ENCODE peak calls at places on chromosomes 13 and 19, in ten cellular contexts. One of them, this sample, is unnamed.
A peak's percentile ranks its signal among the peaks of the same experiment; 100 is the strongest.

GRCh38 chr19:47157455-47158321 is 27.1 kb downstream of the SAE1 start:
- DNase-seq in GM23338: peak; percentile 96
- DNase-seq in sigmoid colon: peak; percentile 74
- DNase-seq in prostate gland: peak; percentile 22
- DNase-seq in GM12892: no peak
- DNase-seq in stomach: peak; percentile 33
- DNase-seq in endothelial cell of umbilical vein: peak; percentile 90
- DNase-seq in suprapubic skin: peak; percentile 68
- DNase-seq in HCT116: no peak
- DNase-seq in SK-N-MC: no peak
- DNase-seq in this sample: peak; percentile 58

GRCh38 chr13:49936085-49936942 is at the start of gene SPRYD7:
- DNase-seq in GM23338: peak; percentile 98
- DNase-seq in sigmoid colon: peak; percentile 98
- DNase-seq in prostate gland: peak; percentile 97
- DNase-seq in GM12892: peak; percentile 74
- DNase-seq in stomach: peak; percentile 98
- DNase-seq in endothelial cell of umbilical vein: peak; percentile 99
- DNase-seq in suprapubic skin: peak; percentile 98
- DNase-seq in HCT116: peak; percentile 97
- DNase-seq in SK-N-MC: no peak
- DNase-seq in this sample: peak; percentile 96

GRCh38 chr19:48258350-48258749 is 2.6 kb upstream of the CARD8 start:
- DNase-seq in GM23338: no peak
- DNase-seq in sigmoid colon: no peak
- DNase-seq in prostate gland: no peak
- DNase-seq in GM12892: no peak
- DNase-seq in stomach: no peak
- DNase-seq in endothelial cell of umbilical vein: peak; percentile 80
- DNase-seq in suprapubic skin: no peak
- DNase-seq in HCT116: no peak
- DNase-seq in SK-N-MC: no peak
- DNase-seq in this sample: no peak

GRCh38 chr13:61770697-61771096 is 355.0 kb upstream of the PCDH20 start:
- DNase-seq in GM23338: peak; percentile 5
- DNase-seq in sigmoid colon: no peak
- DNase-seq in prostate gland: no peak
- DNase-seq in GM12892: no peak
- DNase-seq in stomach: no peak
- DNase-seq in endothelial cell of umbilical vein: no peak
- DNase-seq in suprapubic skin: no peak
- DNase-seq in HCT116: no peak
- DNase-seq in SK-N-MC: no peak
- DNase-seq in this sample: no peak

GRCh38 chr19:39802958-39803357 is 24.3 kb downstream of the LEUTX start:
- DNase-seq in GM23338: peak; percentile 61
- DNase-seq in sigmoid colon: no peak
- DNase-seq in prostate gland: no peak
- DNase-seq in GM12892: no peak
- DNase-seq in stomach: no peak
- DNase-seq in endothelial cell of umbilical vein: no peak
- DNase-seq in suprapubic skin: no peak
- DNase-seq in HCT116: no peak
- DNase-seq in SK-N-MC: no peak
- DNase-seq in this sample: no peak

GRCh38 chr13:103815619-103816018 is 749.4 kb upstream of the SLC10A2 start:
- DNase-seq in GM23338: no peak
- DNase-seq in sigmoid colon: no peak
- DNase-seq in prostate gland: no peak
- DNase-seq in GM12892: no peak
- DNase-seq in stomach: no peak
- DNase-seq in endothelial cell of umbilical vein: no peak
- DNase-seq in suprapubic skin: no peak
- DNase-seq in HCT116: no peak
- DNase-seq in SK-N-MC: no peak
- DNase-seq in this sample: no peak

GRCh38 chr13:109764474-109765292 is 21.7 kb downstream of the IRS2 start:
- DNase-seq in GM23338: peak; percentile 12
- DNase-seq in sigmoid colon: no peak
- DNase-seq in prostate gland: no peak
- DNase-seq in GM12892: no peak
- DNase-seq in stomach: no peak
- DNase-seq in endothelial cell of umbilical vein: no peak
- DNase-seq in suprapubic skin: no peak
- DNase-seq in HCT116: no peak
- DNase-seq in SK-N-MC: no peak
- DNase-seq in this sample: no peak

GRCh38 chr13:110062077-110062776 is 244.7 kb downstream of the COL4A1 start:
- DNase-seq in GM23338: no peak
- DNase-seq in sigmoid colon: no peak
- DNase-seq in prostate gland: no peak
- DNase-seq in GM12892: no peak
- DNase-seq in stomach: no peak
- DNase-seq in endothelial cell of umbilical vein: no peak
- DNase-seq in suprapubic skin: no peak
- DNase-seq in HCT116: no peak
- DNase-seq in SK-N-MC: no peak
- DNase-seq in this sample: peak; percentile 38

GRCh38 chr19:45508931-45509691 is 1.8 kb downstream of the VASP start:
- DNase-seq in GM23338: peak; percentile 84
- DNase-seq in sigmoid colon: peak; percentile 96
- DNase-seq in prostate gland: peak; percentile 76
- DNase-seq in GM12892: peak; percentile 81
- DNase-seq in stomach: peak; percentile 73
- DNase-seq in endothelial cell of umbilical vein: peak; percentile 49
- DNase-seq in suprapubic skin: no peak
- DNase-seq in HCT116: no peak
- DNase-seq in SK-N-MC: no peak
- DNase-seq in this sample: peak; percentile 77
- TF ChIP-seq POLR2AphosphoS5 in GM23338: no peak
- TF ChIP-seq POLR2AphosphoS5 in sigmoid colon: peak; percentile 74
- TF ChIP-seq POLR2AphosphoS5 in prostate gland: peak; percentile 40
- TF ChIP-seq POLR2AphosphoS5 in GM12892: no peak
- TF ChIP-seq POLR2AphosphoS5 in stomach: no peak
- TF ChIP-seq POLR2AphosphoS5 in endothelial cell of umbilical vein: peak; percentile 52
- TF ChIP-seq POLR2AphosphoS5 in suprapubic skin: no peak
- TF ChIP-seq POLR2AphosphoS5 in HCT116: peak; percentile 39
- TF ChIP-seq POLR2AphosphoS5 in SK-N-MC: no peak
- TF ChIP-seq POLR2AphosphoS5 in this sample: peak; percentile 26

GRCh38 chr13:23433171-23434153 is at the start of gene SACS:
- DNase-seq in GM23338: peak; percentile 98
- DNase-seq in sigmoid colon: peak; percentile 67
- DNase-seq in prostate gland: no peak
- DNase-seq in GM12892: no peak
- DNase-seq in stomach: no peak
- DNase-seq in endothelial cell of umbilical vein: peak; percentile 61
- DNase-seq in suprapubic skin: no peak
- DNase-seq in HCT116: no peak
- DNase-seq in SK-N-MC: no peak
- DNase-seq in this sample: no peak

GRCh38 chr13:23430664-23431063 is 2.8 kb downstream of the SACS start:
- DNase-seq in GM23338: no peak
- DNase-seq in sigmoid colon: no peak
- DNase-seq in prostate gland: no peak
- DNase-seq in GM12892: no peak
- DNase-seq in stomach: no peak
- DNase-seq in endothelial cell of umbilical vein: no peak
- DNase-seq in suprapubic skin: no peak
- DNase-seq in HCT116: no peak
- DNase-seq in SK-N-MC: no peak
- DNase-seq in this sample: no peak

GRCh38 chr13:23432589-23432988 is 913 bp downstream of the SACS start:
- DNase-seq in GM23338: no peak
- DNase-seq in sigmoid colon: no peak
- DNase-seq in prostate gland: no peak
- DNase-seq in GM12892: no peak
- DNase-seq in stomach: no peak
- DNase-seq in endothelial cell of umbilical vein: no peak
- DNase-seq in suprapubic skin: no peak
- DNase-seq in HCT116: no peak
- DNase-seq in SK-N-MC: no peak
- DNase-seq in this sample: no peak

GRCh38 chr13:23428183-23428528 is 5.3 kb downstream of the SACS start:
- DNase-seq in GM23338: no peak
- DNase-seq in sigmoid colon: no peak
- DNase-seq in prostate gland: no peak
- DNase-seq in GM12892: no peak
- DNase-seq in stomach: no peak
- DNase-seq in endothelial cell of umbilical vein: peak; percentile 68
- DNase-seq in suprapubic skin: no peak
- DNase-seq in HCT116: no peak
- DNase-seq in SK-N-MC: no peak
- DNase-seq in this sample: no peak

GRCh38 chr13:23427342-23428182 is 5.9 kb downstream of the SACS start:
- DNase-seq in GM23338: no peak
- DNase-seq in sigmoid colon: peak; percentile 93
- DNase-seq in prostate gland: peak; percentile 70
- DNase-seq in GM12892: no peak
- DNase-seq in stomach: peak; percentile 43
- DNase-seq in endothelial cell of umbilical vein: peak; percentile 96
- DNase-seq in suprapubic skin: no peak
- DNase-seq in HCT116: no peak
- DNase-seq in SK-N-MC: no peak
- DNase-seq in this sample: no peak
- TF ChIP-seq POLR2AphosphoS5 in GM23338: no peak
- TF ChIP-seq POLR2AphosphoS5 in sigmoid colon: peak; percentile 93
- TF ChIP-seq POLR2AphosphoS5 in prostate gland: peak; percentile 90
- TF ChIP-seq POLR2AphosphoS5 in GM12892: no peak
- TF ChIP-seq POLR2AphosphoS5 in stomach: peak; percentile 86
- TF ChIP-seq POLR2AphosphoS5 in endothelial cell of umbilical vein: peak; percentile 88
- TF ChIP-seq POLR2AphosphoS5 in suprapubic skin: no peak
- TF ChIP-seq POLR2AphosphoS5 in HCT116: no peak
- TF ChIP-seq POLR2AphosphoS5 in SK-N-MC: no peak
- TF ChIP-seq POLR2AphosphoS5 in this sample: peak; percentile 29

DNA sequence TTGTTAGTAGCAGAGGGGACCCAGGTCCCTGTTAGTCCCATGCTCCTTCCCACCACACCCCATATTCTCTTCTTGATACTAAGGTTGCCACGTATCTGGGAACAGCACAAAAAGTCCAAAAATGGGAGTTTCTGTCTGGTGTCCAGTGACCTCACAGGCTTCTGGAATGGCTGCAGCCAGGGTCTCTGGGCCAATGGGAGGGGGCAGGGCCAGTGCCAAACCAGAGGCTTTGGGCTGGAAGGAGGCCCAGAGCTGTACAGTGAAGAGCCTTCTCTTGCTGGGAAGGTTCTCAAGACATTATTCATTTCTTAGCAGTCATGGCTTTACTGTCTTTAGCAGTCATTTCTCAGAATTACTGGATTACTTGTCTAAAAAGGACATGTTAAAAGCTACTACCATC is 119.2 kb downstream of the FRY start:
- DNase-seq in GM23338: no peak
- DNase-seq in sigmoid colon: peak; percentile 89
- DNase-seq in prostate gland: no peak
- DNase-seq in GM12892: no peak
- DNase-seq in stomach: no peak
- DNase-seq in endothelial cell of umbilical vein: no peak
- DNase-seq in suprapubic skin: peak; percentile 78
- DNase-seq in HCT116: no peak
- DNase-seq in SK-N-MC: no peak
- DNase-seq in this sample: no peak
- TF ChIP-seq POLR2AphosphoS5 in GM23338: no peak
- TF ChIP-seq POLR2AphosphoS5 in sigmoid colon: peak; percentile 68
- TF ChIP-seq POLR2AphosphoS5 in prostate gland: no peak
- TF ChIP-seq POLR2AphosphoS5 in GM12892: no peak
- TF ChIP-seq POLR2AphosphoS5 in stomach: no peak
- TF ChIP-seq POLR2AphosphoS5 in endothelial cell of umbilical vein: no peak
- TF ChIP-seq POLR2AphosphoS5 in suprapubic skin: no peak
- TF ChIP-seq POLR2AphosphoS5 in HCT116: no peak
- TF ChIP-seq POLR2AphosphoS5 in SK-N-MC: no peak
- TF ChIP-seq POLR2AphosphoS5 in this sample: no peak

GRCh38 chr13:20332361-20333096 is 100.4 kb upstream of the GJB6 start:
- DNase-seq in GM23338: no peak
- DNase-seq in sigmoid colon: no peak
- DNase-seq in prostate gland: no peak
- DNase-seq in GM12892: no peak
- DNase-seq in stomach: no peak
- DNase-seq in endothelial cell of umbilical vein: no peak
- DNase-seq in suprapubic skin: no peak
- DNase-seq in HCT116: no peak
- DNase-seq in SK-N-MC: peak; percentile 40
- DNase-seq in this sample: no peak
- TF ChIP-seq POLR2AphosphoS5 in GM23338: no peak
- TF ChIP-seq POLR2AphosphoS5 in sigmoid colon: no peak
- TF ChIP-seq POLR2AphosphoS5 in prostate gland: no peak
- TF ChIP-seq POLR2AphosphoS5 in GM12892: no peak
- TF ChIP-seq POLR2AphosphoS5 in stomach: no peak
- TF ChIP-seq POLR2AphosphoS5 in endothelial cell of umbilical vein: no peak
- TF ChIP-seq POLR2AphosphoS5 in suprapubic skin: peak; percentile 47
- TF ChIP-seq POLR2AphosphoS5 in HCT116: no peak
- TF ChIP-seq POLR2AphosphoS5 in SK-N-MC: no peak
- TF ChIP-seq POLR2AphosphoS5 in this sample: no peak

GRCh38 chr19:1324792-1325567 is 39.3 kb downstream of the EFNA2 start:
- DNase-seq in GM23338: peak; percentile 79
- DNase-seq in sigmoid colon: peak; percentile 81
- DNase-seq in prostate gland: no peak
- DNase-seq in GM12892: no peak
- DNase-seq in stomach: peak; percentile 52
- DNase-seq in endothelial cell of umbilical vein: peak; percentile 59
- DNase-seq in suprapubic skin: peak; percentile 81
- DNase-seq in HCT116: peak; percentile 19
- DNase-seq in SK-N-MC: no peak
- DNase-seq in this sample: peak; percentile 69
- TF ChIP-seq POLR2AphosphoS5 in GM23338: no peak
- TF ChIP-seq POLR2AphosphoS5 in sigmoid colon: no peak
- TF ChIP-seq POLR2AphosphoS5 in prostate gland: no peak
- TF ChIP-seq POLR2AphosphoS5 in GM12892: no peak
- TF ChIP-seq POLR2AphosphoS5 in stomach: no peak
- TF ChIP-seq POLR2AphosphoS5 in endothelial cell of umbilical vein: no peak
- TF ChIP-seq POLR2AphosphoS5 in suprapubic skin: no peak
- TF ChIP-seq POLR2AphosphoS5 in HCT116: no peak
- TF ChIP-seq POLR2AphosphoS5 in SK-N-MC: no peak
- TF ChIP-seq POLR2AphosphoS5 in this sample: no peak

DNA sequence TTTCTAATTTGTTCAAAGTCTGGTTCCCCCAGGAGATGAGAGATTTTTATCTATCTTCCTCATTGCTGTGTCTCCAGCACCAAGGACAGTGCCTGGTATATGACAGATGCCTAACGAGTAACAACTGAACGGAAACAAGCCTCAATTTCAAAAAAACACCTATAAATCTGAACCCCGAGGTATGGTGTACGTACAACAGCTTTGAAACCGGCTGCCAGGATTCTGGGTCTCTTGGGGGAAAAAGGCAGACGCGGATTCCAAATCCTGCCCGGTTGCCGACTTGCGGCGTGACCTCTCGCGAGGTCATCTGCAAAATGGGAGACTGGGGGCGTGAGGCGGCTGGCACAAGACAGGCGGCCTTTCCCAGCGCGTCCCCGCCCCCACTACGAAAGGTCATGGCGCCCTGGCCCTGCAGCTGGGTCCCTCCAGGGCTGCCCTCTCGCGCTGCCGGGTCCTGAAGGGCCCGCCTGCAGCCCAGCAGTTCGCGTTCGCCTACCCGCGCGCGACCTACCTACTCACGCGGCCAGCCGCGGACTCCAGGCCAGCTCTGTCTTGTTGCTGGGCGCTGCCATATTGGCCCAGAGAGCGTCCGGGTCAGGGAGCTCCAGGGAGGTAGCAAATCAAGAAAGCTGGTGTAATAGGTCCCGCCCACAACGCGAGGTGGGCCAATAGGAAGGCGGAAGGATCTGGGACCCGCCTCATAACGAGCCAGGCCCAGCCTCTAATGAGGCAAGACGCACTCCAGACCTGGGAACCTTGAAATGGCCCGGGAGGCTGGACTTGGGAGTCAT is at the start of gene ECSIT:
- DNase-seq in GM23338: peak; percentile 99
- DNase-seq in sigmoid colon: peak; percentile 99
- DNase-seq in prostate gland: peak; percentile 95
- DNase-seq in GM12892: peak; percentile 98
- DNase-seq in stomach: peak; percentile 99
- DNase-seq in endothelial cell of umbilical vein: peak; percentile 99
- DNase-seq in suprapubic skin: peak; percentile 98
- DNase-seq in HCT116: peak; percentile 97
- DNase-seq in SK-N-MC: peak; percentile 34
- DNase-seq in this sample: peak; percentile 98
- TF ChIP-seq POLR2AphosphoS5 in GM23338: peak; percentile 63
- TF ChIP-seq POLR2AphosphoS5 in sigmoid colon: peak; percentile 76
- TF ChIP-seq POLR2AphosphoS5 in prostate gland: peak; percentile 93
- TF ChIP-seq POLR2AphosphoS5 in GM12892: peak; percentile 55
- TF ChIP-seq POLR2AphosphoS5 in stomach: peak; percentile 80
- TF ChIP-seq POLR2AphosphoS5 in endothelial cell of umbilical vein: peak; percentile 77
- TF ChIP-seq POLR2AphosphoS5 in suprapubic skin: peak; percentile 55
- TF ChIP-seq POLR2AphosphoS5 in HCT116: no peak
- TF ChIP-seq POLR2AphosphoS5 in SK-N-MC: peak; percentile 73
- TF ChIP-seq POLR2AphosphoS5 in this sample: peak; percentile 66